ENCODE peak calls at places on chromosome 15, in six cellular contexts. Q is activated gamma-delta T cell treated with Interleukin-2 at 50 U/mL for 16 hours, C is NCI-H1694, Z is HEK293T, M is putamen, J is PC-3. R is an unnamed sample.

GRCh38 chr15:60074181-60074885 is 70.2 kb downstream of the FOXB1 start:
- DNase-seq in Q (no peak), C (peak; percentile 32), Z (peak; percentile 38), M (no peak), J (peak; percentile 63), R (no peak)

GRCh38 chr15:40436116-40436891 is 4.4 kb upstream of the BAHD1 start:
- DNase-seq in Q (no peak), C (no peak), Z (no peak), M (no peak), J (no peak), R (no peak)

GRCh38 chr15:91916051-91916450 is 62.5 kb downstream of the SLCO3A1 start:
- DNase-seq in Q (no peak), C (no peak), Z (no peak), M (no peak), J (no peak), R (no peak)

GRCh38 chr15:88748081-88748480 is 55.2 kb upstream of the ACAN start:
- DNase-seq in Q (no peak), C (no peak), Z (no peak), M (no peak), J (no peak), R (no peak)

GRCh38 chr15:63069616-63069952 is 27.0 kb downstream of the TPM1 start:
- DNase-seq in Q (no peak), C (no peak), Z (no peak), M (no peak), J (no peak), R (no peak)

GRCh38 chr15:75129788-75130187 is 71.9 kb upstream of the C15orf39 start:
- DNase-seq in Q (no peak), C (no peak), Z (no peak), M (no peak), J (no peak), R (no peak)

GRCh38 chr15:63420333-63420741 is 38.7 kb upstream of the CA12 start:
- DNase-seq in Q (no peak), C (no peak), Z (peak; percentile 11), M (no peak), J (peak; percentile 13), R (no peak)

GRCh38 chr15:98401029-98401428 is 247.3 kb upstream of the IGF1R start:
- DNase-seq in Q (no peak), C (no peak), Z (no peak), M (no peak), J (no peak), R (no peak)

GRCh38 chr15:95734422-95735316 is 595.8 kb upstream of the NR2F2 start:
- DNase-seq in Q (no peak), C (no peak), Z (no peak), M (no peak), J (peak; percentile 80), R (peak; percentile 81)